ENCODE peak calls at places on chromosomes 7 and 10, in four cellular contexts. One of them, this sample, is unnamed.

GRCh38 chr10:116817780-116818343 is 31.4 kb upstream of the ENO4 start:
- DNase-seq in A549: no peak
- DNase-seq in K562: no peak
- DNase-seq in HepG2: no peak
- DNase-seq in this sample: no peak

GRCh38 chr10:43047288-43047970 is 29.4 kb upstream of the RET start:
- DNase-seq in A549: no peak
- DNase-seq in K562: no peak
- DNase-seq in HepG2: no peak
- DNase-seq in this sample: no peak

GRCh38 chr7:122726881-122727280 is 24.2 kb upstream of the RNF148 start:
- DNase-seq in A549: no peak
- DNase-seq in K562: no peak
- DNase-seq in HepG2: no peak
- DNase-seq in this sample: no peak

GRCh38 chr7:108421720-108422331 is 34.4 kb downstream of the NRCAM start:
- DNase-seq in A549: peak; percentile 29
- DNase-seq in K562: no peak
- DNase-seq in HepG2: no peak
- DNase-seq in this sample: no peak

GRCh38 chr10:74738052-74738451 is 88.3 kb upstream of the KAT6B start:
- DNase-seq in A549: no peak
- DNase-seq in K562: no peak
- DNase-seq in HepG2: no peak
- DNase-seq in this sample: no peak

GRCh38 chr10:102184606-102185005 is 32.4 kb downstream of the NOLC1 start:
- DNase-seq in A549: no peak
- DNase-seq in K562: no peak
- DNase-seq in HepG2: no peak
- DNase-seq in this sample: no peak

GRCh38 chr7:54292171-54292925 is 249.8 kb upstream of the VSTM2A start:
- DNase-seq in A549: no peak
- DNase-seq in K562: no peak
- DNase-seq in HepG2: no peak
- DNase-seq in this sample: peak; percentile 49

GRCh38 chr7:38855867-38856266 is 53.1 kb downstream of the VPS41 start:
- DNase-seq in A549: no peak
- DNase-seq in K562: peak; percentile 33
- DNase-seq in HepG2: no peak
- DNase-seq in this sample: no peak

GRCh38 chr10:124043310-124044142 is 49.9 kb downstream of the CHST15 start:
- DNase-seq in A549: no peak
- DNase-seq in K562: no peak
- DNase-seq in HepG2: peak; percentile 97
- DNase-seq in this sample: no peak

GRCh38 chr7:71131753-71132520 is at the start of gene GALNT17:
- DNase-seq in A549: no peak
- DNase-seq in K562: no peak
- DNase-seq in HepG2: no peak
- DNase-seq in this sample: peak; percentile 74

GRCh38 chr7:152673902-152674301 is 2.0 kb downstream of the XRCC2 start:
- DNase-seq in A549: no peak
- DNase-seq in K562: no peak
- DNase-seq in HepG2: no peak
- DNase-seq in this sample: no peak

GRCh38 chr10:75870039-75870645 is 438.7 kb downstream of the LRMDA start:
- DNase-seq in A549: no peak
- DNase-seq in K562: no peak
- DNase-seq in HepG2: no peak
- DNase-seq in this sample: no peak

GRCh38 chr7:103632972-103633371 is 187.0 kb upstream of the SLC26A5 start:
- DNase-seq in A549: no peak
- DNase-seq in K562: no peak
- DNase-seq in HepG2: no peak
- DNase-seq in this sample: no peak

GRCh38 chr10:121668336-121669009 is 70.2 kb upstream of the FGFR2 start:
- DNase-seq in A549: no peak
- DNase-seq in K562: no peak
- DNase-seq in HepG2: no peak
- DNase-seq in this sample: peak; percentile 21

GRCh38 chr10:15852111-15852557 is 8.2 kb downstream of the MINDY3 start:
- DNase-seq in A549: no peak
- DNase-seq in K562: no peak
- DNase-seq in HepG2: no peak
- DNase-seq in this sample: no peak

GRCh38 chr10:44479306-44479705 is 94.4 kb upstream of the CXCL12 start:
- DNase-seq in A549: no peak
- DNase-seq in K562: no peak
- DNase-seq in HepG2: no peak
- DNase-seq in this sample: no peak

GRCh38 chr10:28684986-28685580 is 7.8 kb downstream of the BAMBI start:
- DNase-seq in A549: peak; percentile 75
- DNase-seq in K562: no peak
- DNase-seq in HepG2: no peak
- DNase-seq in this sample: no peak

DNA sequence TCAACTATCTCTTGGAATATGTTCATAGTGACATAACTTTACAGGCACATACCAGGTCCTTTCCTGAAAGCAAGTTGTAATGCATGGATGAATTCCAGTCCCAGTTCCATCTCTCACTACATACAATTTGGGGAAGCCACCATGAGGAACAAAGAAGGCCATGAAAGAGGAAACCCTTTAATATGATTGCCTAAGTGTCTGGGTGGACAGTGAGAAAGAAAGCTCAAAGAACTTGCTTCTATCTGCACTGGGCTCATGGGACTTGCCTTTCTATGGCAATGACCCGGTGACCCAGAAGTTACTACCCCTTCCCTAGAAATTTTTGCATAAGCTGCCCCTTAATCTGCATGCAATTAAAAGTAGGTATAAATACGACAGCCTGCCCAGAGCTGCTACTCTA is 557.7 kb downstream of the KCNMA1 start:
- DNase-seq in A549: no peak
- DNase-seq in K562: no peak
- DNase-seq in HepG2: no peak
- DNase-seq in this sample: no peak
- TF ChIP-seq RNF2 in A549: no peak
- TF ChIP-seq RNF2 in K562: no peak
- TF ChIP-seq RNF2 in HepG2: no peak
- TF ChIP-seq RNF2 in this sample: no peak

GRCh38 chr10:97404044-97404443 is 2.9 kb upstream of the RRP12 start:
- DNase-seq in A549: no peak
- DNase-seq in K562: no peak
- DNase-seq in HepG2: no peak
- DNase-seq in this sample: no peak

GRCh38 chr10:97401455-97401919 is 347 bp upstream of the RRP12 start:
- DNase-seq in A549: no peak
- DNase-seq in K562: no peak
- DNase-seq in HepG2: no peak
- DNase-seq in this sample: no peak

GRCh38 chr10:97400665-97401454 is at the start of gene RRP12:
- DNase-seq in A549: peak; percentile 98
- DNase-seq in K562: peak; percentile 96
- DNase-seq in HepG2: peak; percentile 99
- DNase-seq in this sample: peak; percentile 82

GRCh38 chr10:97396056-97396455 is 5.1 kb downstream of the RRP12 start:
- DNase-seq in A549: no peak
- DNase-seq in K562: no peak
- DNase-seq in HepG2: no peak
- DNase-seq in this sample: no peak

GRCh38 chr10:97399843-97400545 is 1.1 kb downstream of the RRP12 start:
- DNase-seq in A549: peak; percentile 75
- DNase-seq in K562: peak; percentile 76
- DNase-seq in HepG2: peak; percentile 56
- DNase-seq in this sample: no peak
- TF ChIP-seq POLR2A in A549: no peak
- TF ChIP-seq POLR2A in K562: no peak
- TF ChIP-seq POLR2A in HepG2: peak; percentile 50
- TF ChIP-seq POLR2A in this sample: no peak

GRCh38 chr10:84333864-84334451 is 5.6 kb downstream of the CCSER2 start:
- DNase-seq in A549: no peak
- DNase-seq in K562: peak; percentile 61
- DNase-seq in HepG2: no peak
- DNase-seq in this sample: no peak
- TF ChIP-seq RNF2 in A549: no peak
- TF ChIP-seq RNF2 in K562: no peak
- TF ChIP-seq RNF2 in HepG2: no peak
- TF ChIP-seq RNF2 in this sample: no peak

GRCh38 chr7:85104432-85105205 is 82.2 kb downstream of the SEMA3D start:
- DNase-seq in A549: no peak
- DNase-seq in K562: no peak
- DNase-seq in HepG2: no peak
- DNase-seq in this sample: no peak

GRCh38 chr7:85103962-85104361 is 82.9 kb downstream of the SEMA3D start:
- DNase-seq in A549: no peak
- DNase-seq in K562: no peak
- DNase-seq in HepG2: no peak
- DNase-seq in this sample: no peak

GRCh38 chr7:85103352-85103751 is 83.5 kb downstream of the SEMA3D start:
- DNase-seq in A549: no peak
- DNase-seq in K562: no peak
- DNase-seq in HepG2: no peak
- DNase-seq in this sample: no peak

GRCh38 chr7:85101347-85101746 is 85.5 kb downstream of the SEMA3D start:
- DNase-seq in A549: no peak
- DNase-seq in K562: no peak
- DNase-seq in HepG2: no peak
- DNase-seq in this sample: no peak

DNA sequence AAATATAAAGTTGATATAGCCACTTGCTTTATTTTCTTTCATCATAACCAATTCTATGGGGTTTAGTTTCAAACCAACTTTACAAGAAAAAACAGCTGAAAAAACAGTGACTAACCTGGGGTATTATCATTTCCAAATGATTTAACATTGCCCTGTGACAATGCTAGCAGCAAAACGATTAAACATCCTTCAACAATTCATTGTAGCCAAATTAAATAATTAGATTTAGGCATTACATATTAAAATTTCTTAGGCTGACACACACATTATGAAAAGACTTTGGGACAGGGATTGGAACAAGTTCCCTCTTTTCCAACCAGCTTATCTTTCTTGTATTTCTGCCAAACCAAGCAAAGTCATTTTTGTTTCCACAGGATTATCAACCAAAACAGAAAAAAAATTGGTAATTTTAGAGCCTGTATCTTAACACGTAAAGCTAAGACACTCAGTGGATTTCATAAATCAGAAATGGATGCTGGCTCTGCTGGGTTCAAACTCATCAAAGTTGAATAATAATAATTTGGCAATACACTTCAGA is 84.0 kb downstream of the SEMA3D start:
- DNase-seq in A549: no peak
- DNase-seq in K562: no peak
- DNase-seq in HepG2: no peak
- DNase-seq in this sample: no peak
- TF ChIP-seq POLR2A in A549: no peak
- TF ChIP-seq POLR2A in K562: no peak
- TF ChIP-seq POLR2A in HepG2: no peak
- TF ChIP-seq POLR2A in this sample: no peak

GRCh38 chr7:158001003-158001402 is 586.6 kb downstream of the PTPRN2 start:
- DNase-seq in A549: no peak
- DNase-seq in K562: no peak
- DNase-seq in HepG2: no peak
- DNase-seq in this sample: no peak

GRCh38 chr7:158001621-158002320 is 585.9 kb downstream of the PTPRN2 start:
- DNase-seq in A549: peak; percentile 42
- DNase-seq in K562: no peak
- DNase-seq in HepG2: no peak
- DNase-seq in this sample: no peak

GRCh38 chr7:158002486-158003080 is 585.0 kb downstream of the PTPRN2 start:
- DNase-seq in A549: no peak
- DNase-seq in K562: no peak
- DNase-seq in HepG2: no peak
- DNase-seq in this sample: no peak

GRCh38 chr7:157997991-157998505 is 589.6 kb downstream of the PTPRN2 start:
- DNase-seq in A549: no peak
- DNase-seq in K562: no peak
- DNase-seq in HepG2: no peak
- DNase-seq in this sample: no peak

GRCh38 chr7:158000160-158000559 is 587.5 kb downstream of the PTPRN2 start:
- DNase-seq in A549: no peak
- DNase-seq in K562: no peak
- DNase-seq in HepG2: no peak
- DNase-seq in this sample: no peak
- TF ChIP-seq RNF2 in A549: no peak
- TF ChIP-seq RNF2 in K562: no peak
- TF ChIP-seq RNF2 in HepG2: no peak
- TF ChIP-seq RNF2 in this sample: no peak

GRCh38 chr10:71753091-71753959 is 20.0 kb downstream of the VSIR start:
- DNase-seq in A549: no peak
- DNase-seq in K562: peak; percentile 75
- DNase-seq in HepG2: peak; percentile 81
- DNase-seq in this sample: no peak
- TF ChIP-seq POLR2A in A549: no peak
- TF ChIP-seq POLR2A in K562: no peak
- TF ChIP-seq POLR2A in HepG2: no peak
- TF ChIP-seq POLR2A in this sample: no peak

GRCh38 chr7:44294325-44295069 is 30.9 kb downstream of the CAMK2B start:
- DNase-seq in A549: no peak
- DNase-seq in K562: no peak
- DNase-seq in HepG2: no peak
- DNase-seq in this sample: no peak

GRCh38 chr7:44291733-44292395 is 33.5 kb downstream of the CAMK2B start:
- DNase-seq in A549: no peak
- DNase-seq in K562: no peak
- DNase-seq in HepG2: no peak
- DNase-seq in this sample: no peak

GRCh38 chr7:44292418-44292817 is 33.0 kb downstream of the CAMK2B start:
- DNase-seq in A549: no peak
- DNase-seq in K562: no peak
- DNase-seq in HepG2: no peak
- DNase-seq in this sample: no peak

GRCh38 chr7:44293561-44294324 is 31.7 kb downstream of the CAMK2B start:
- DNase-seq in A549: no peak
- DNase-seq in K562: no peak
- DNase-seq in HepG2: no peak
- DNase-seq in this sample: no peak

DNA sequence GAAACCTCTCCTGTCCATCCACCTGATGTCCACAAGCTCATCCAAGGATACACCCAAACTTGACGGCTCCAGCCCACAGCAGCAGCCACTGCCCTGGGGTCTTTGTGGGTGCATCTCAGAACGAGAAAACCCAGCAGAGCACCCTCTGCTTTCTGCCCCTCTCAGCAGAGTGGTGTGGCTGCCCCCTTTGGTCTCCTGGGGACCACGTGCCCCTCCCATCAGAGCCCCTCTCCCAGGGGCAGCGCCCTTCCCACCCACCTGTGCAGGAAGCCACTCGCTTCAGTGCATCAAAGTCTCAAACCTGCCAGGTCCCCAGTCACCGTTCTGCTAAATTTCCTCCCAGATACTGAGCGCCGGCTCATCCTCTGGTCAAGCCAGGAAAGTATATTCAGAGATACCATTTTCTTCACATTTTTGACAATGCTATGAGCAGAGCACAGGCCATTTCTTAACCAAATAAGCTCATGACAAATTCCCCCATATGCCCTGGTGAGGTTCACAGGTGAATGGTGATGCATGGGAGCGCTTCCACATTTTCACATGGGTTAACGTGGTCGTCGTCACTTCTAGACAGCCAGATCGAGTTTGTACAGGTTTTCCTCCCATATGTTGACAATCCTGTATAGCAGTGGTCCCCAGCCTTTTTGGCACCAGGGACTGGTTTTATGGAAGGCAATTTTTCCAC is 32.4 kb downstream of the CAMK2B start:
- DNase-seq in A549: no peak
- DNase-seq in K562: no peak
- DNase-seq in HepG2: no peak
- DNase-seq in this sample: peak; percentile 32
- TF ChIP-seq RNF2 in A549: no peak
- TF ChIP-seq RNF2 in K562: no peak
- TF ChIP-seq RNF2 in HepG2: no peak
- TF ChIP-seq RNF2 in this sample: no peak